ENCODE peak calls at places on chromosomes 1 and 21, in ten cellular contexts. J is smooth muscle cell of the brain vasculature; K is CMK; I is GDM1; D is lung microvascular endothelial cell; G is NCI-H2029 treated with DMSO at 0.1 percent for 48 hours; X is stimulated activated CD8-positive, alpha-beta memory T cell treated with anti-CD3 and anti-CD28 coated beads, Interleukin-12 subunit alpha, Interleukin-12 subunit beta, amount 100 ng/mL, for 1 hour; V is T-helper 2 cell; B is Right ventricle myocardium superior; U is posterior cingulate gyrus. F is an unnamed sample.

GRCh38 chr1:67020304-67020703 is 33.6 kb downstream of the SLC35D1 start:
- DNase-seq in V (no peak), J (no peak), G (no peak), K (no peak), U (no peak), D (peak; percentile 34), B (no peak), I (no peak), X (no peak), F (no peak)

GRCh38 chr1:54498383-54499096 is 49.5 kb upstream of the ACOT11 start:
- DNase-seq in V (no peak), X (no peak), B (no peak), D (no peak), G (no peak), J (no peak), U (no peak), I (no peak), K (no peak), F (no peak)

GRCh38 chr1:203915811-203916210 is 54.4 kb downstream of the SNRPE start:
- DNase-seq in X (no peak), V (no peak), I (no peak), G (no peak), J (no peak), B (no peak), D (no peak), K (no peak), U (no peak), F (no peak)

GRCh38 chr1:208190784-208191183 is 53.4 kb downstream of the PLXNA2 start:
- DNase-seq in I (no peak), X (no peak), U (no peak), V (no peak), G (no peak), D (no peak), B (no peak), J (no peak), K (no peak), F (no peak)

GRCh38 chr21:33207471-33208149 is 22.1 kb upstream of the IFNAR2 start:
- DNase-seq in V (no peak), B (no peak), D (no peak), J (no peak), G (no peak), X (no peak), U (no peak), K (no peak), I (no peak), F (no peak)

GRCh38 chr1:43207229-43207853 is 35.2 kb downstream of the CFAP57 start:
- DNase-seq in U (no peak), I (peak; percentile 41), D (peak; percentile 92), J (no peak), V (no peak), G (no peak), B (no peak), X (no peak), K (no peak), F (no peak)

GRCh38 chr1:62800274-62800673 is 16.3 kb downstream of the ATG4C start:
- DNase-seq in X (no peak), B (no peak), D (no peak), K (no peak), U (no peak), I (no peak), G (no peak), V (no peak), J (no peak), F (no peak)

GRCh38 chr1:27940297-27940696 is 5.5 kb downstream of the SMPDL3B start:
- DNase-seq in X (peak; percentile 68), G (no peak), B (peak; percentile 71), K (no peak), D (peak; percentile 53), U (no peak), I (peak; percentile 44), V (peak; percentile 23), J (no peak), F (peak; percentile 65)

GRCh38 chr21:44893948-44894656 is 20.6 kb upstream of the PTTG1IP start:
- DNase-seq in B (peak; percentile 10), G (no peak), V (no peak), X (no peak), K (no peak), U (peak; percentile 4), I (no peak), J (no peak), D (no peak), F (no peak)

GRCh38 chr1:106968644-106969043 is 87.8 kb upstream of the PRMT6 start:
- DNase-seq in D (no peak), V (no peak), U (no peak), K (no peak), X (no peak), I (no peak), G (no peak), B (no peak), J (no peak), F (no peak)

GRCh38 chr1:219990782-219991510 is 55.4 kb downstream of the EPRS1 start:
- DNase-seq in V (no peak), G (peak; percentile 9), X (no peak), J (peak; percentile 17), U (no peak), I (no peak), D (peak; percentile 46), K (peak; percentile 5), B (no peak), F (no peak)

GRCh38 chr21:35394049-35394448 is 344.9 kb upstream of the RUNX1 start:
- DNase-seq in U (no peak), J (no peak), G (no peak), X (no peak), D (peak; percentile 6), V (no peak), K (no peak), B (peak; percentile 46), I (no peak), F (no peak)

GRCh38 chr1:201359031-201359872 is 18.2 kb downstream of the TNNT2 start:
- DNase-seq in K (no peak), J (no peak), U (no peak), D (no peak), I (no peak), B (no peak), G (no peak), X (no peak), V (no peak), F (no peak)

GRCh38 chr1:234907585-234908457 is 220.8 kb downstream of the TOMM20 start:
- DNase-seq in J (peak; percentile 33), I (no peak), U (no peak), V (no peak), G (no peak), B (no peak), D (no peak), X (no peak), K (no peak), F (no peak)

GRCh38 chr21:45539046-45539795 is 3.0 kb downstream of the SLC19A1 start:
- DNase-seq in D (no peak), B (peak; percentile 30), G (no peak), I (no peak), K (no peak), X (no peak), J (no peak), U (peak; percentile 21), V (peak; percentile 4), F (peak; percentile 58)

GRCh38 chr1:64675718-64676345 is 69.0 kb upstream of the RAVER2 start:
- DNase-seq in X (no peak), U (no peak), J (no peak), G (no peak), B (no peak), I (no peak), V (no peak), D (peak; percentile 48), K (no peak), F (no peak)

GRCh38 chr1:85093644-85094043 is 45.3 kb upstream of the MCOLN3 start:
- DNase-seq in V (no peak), J (no peak), B (no peak), I (no peak), G (no peak), U (no peak), D (no peak), X (no peak), K (no peak), F (no peak)

GRCh38 chr1:179806333-179806732 is 63.2 kb downstream of the FAM163A start:
- DNase-seq in K (no peak), D (no peak), G (no peak), U (no peak), I (no peak), V (no peak), B (no peak), J (no peak), X (no peak), F (no peak)

GRCh38 chr1:217857061-217857460 is 225.9 kb downstream of the SPATA17 start:
- DNase-seq in I (no peak), G (no peak), D (no peak), X (no peak), B (no peak), K (no peak), J (no peak), V (no peak), U (no peak), F (no peak)

F was measured in tibial artery.